ENCODE peak calls at places on chromosome 15, in eight cellular contexts. N, G, R, J, C, V, D and O are unnamed samples.

GRCh38 chr15:26073430-26074333 is 210.6 kb upstream of the ATP10A start:
- DNase-seq in D (no peak), R (no peak), C (no peak), G (no peak), J (no peak), N (no peak), V (no peak), O (no peak)

GRCh38 chr15:67083135-67083766 is 17.8 kb downstream of the SMAD3 start:
- DNase-seq in V (no peak), J (peak; percentile 42), R (no peak), D (no peak), C (no peak), G (no peak), N (no peak), O (no peak)

GRCh38 chr15:88624156-88624970 is 3.2 kb downstream of the AEN start:
- DNase-seq in J (peak; percentile 71), R (no peak), C (no peak), G (no peak), D (no peak), V (no peak), N (peak; percentile 38), O (no peak)

GRCh38 chr15:60392601-60392985 is 5.2 kb downstream of the ANXA2 start:
- DNase-seq in G (peak; percentile 94), C (no peak), D (no peak), V (no peak), N (no peak), R (no peak), J (peak; percentile 83), O (no peak)

GRCh38 chr15:31497838-31498237 is 171.2 kb downstream of the KLF13 start:
- DNase-seq in J (no peak), V (no peak), D (no peak), G (no peak), R (no peak), N (no peak), C (no peak), O (no peak)

GRCh38 chr15:34721802-34722795 is 32.7 kb downstream of the GJD2 start:
- DNase-seq in R (peak; percentile 82), D (no peak), N (no peak), G (peak; percentile 82), C (peak; percentile 43), J (peak; percentile 47), V (peak; percentile 73), O (peak; percentile 49)

GRCh38 chr15:75927601-75928000 is 23.9 kb downstream of the FBXO22 start:
- DNase-seq in J (no peak), R (no peak), N (no peak), C (no peak), D (no peak), G (no peak), V (no peak), O (no peak)

GRCh38 chr15:31465083-31465955 is 138.7 kb downstream of the KLF13 start:
- DNase-seq in G (no peak), C (no peak), R (peak; percentile 68), V (no peak), J (no peak), N (no peak), D (no peak), O (no peak)

GRCh38 chr15:87207945-87208580 is 1048.5 kb downstream of the NTRK3 start:
- DNase-seq in G (peak; percentile 92), R (no peak), V (no peak), N (no peak), J (no peak), D (no peak), C (no peak), O (peak; percentile 38)

GRCh38 chr15:100266166-100266565 is 75.6 kb downstream of the ADAMTS17 start:
- DNase-seq in D (no peak), N (no peak), J (no peak), R (no peak), V (no peak), C (no peak), G (no peak), O (no peak)

GRCh38 chr15:101126618-101127502 is 125.0 kb downstream of the CHSY1 start:
- DNase-seq in C (no peak), D (no peak), G (peak; percentile 74), N (no peak), J (peak; percentile 62), R (no peak), V (no peak), O (no peak)

GRCh38 chr15:99961011-99961441 is 227.8 kb upstream of the LYSMD4 start:
- DNase-seq in J (peak; percentile 67), G (peak; percentile 46), C (no peak), D (no peak), V (no peak), N (no peak), R (no peak), O (no peak)

GRCh38 chr15:25838871-25839195 is 24.3 kb downstream of the ATP10A start:
- DNase-seq in R (no peak), G (no peak), V (no peak), J (no peak), C (no peak), D (no peak), N (no peak), O (no peak)

GRCh38 chr15:74815121-74815933 is 2.7 kb downstream of the LMAN1L start:
- DNase-seq in C (no peak), N (no peak), G (peak; percentile 25), V (peak; percentile 69), R (no peak), J (no peak), D (no peak), O (no peak)

GRCh38 chr15:67296188-67296587 is 41.6 kb downstream of the IQCH start:
- DNase-seq in D (no peak), J (no peak), R (no peak), G (no peak), V (no peak), N (no peak), C (no peak), O (no peak)

GRCh38 chr15:40338041-40338657 is 2.6 kb downstream of the CCDC9B start:
- DNase-seq in D (peak; percentile 46), C (peak; percentile 61), J (peak; percentile 79), R (peak; percentile 91), V (peak; percentile 79), N (peak; percentile 63), G (peak; percentile 52), O (no peak)

GRCh38 chr15:68566377-68566954 is 12.3 kb upstream of the CORO2B start:
- DNase-seq in V (no peak), C (no peak), R (peak; percentile 66), D (no peak), N (no peak), G (no peak), J (no peak), O (no peak)

GRCh38 chr15:42494998-42495360 is 455 bp upstream of the SNAP23 start:
- DNase-seq in C (no peak), V (no peak), J (peak; percentile 84), N (peak; percentile 37), R (peak; percentile 88), G (peak; percentile 82), D (no peak), O (no peak)

GRCh38 chr15:59174846-59175831 is 31.5 kb upstream of the LDHAL6B start:
- DNase-seq in N (no peak), G (peak; percentile 62), J (peak; percentile 85), D (no peak), R (no peak), C (no peak), V (peak; percentile 35), O (no peak)

GRCh38 chr15:99485992-99486370 is 79.8 kb upstream of the MEF2A start:
- DNase-seq in R (no peak), D (no peak), G (no peak), C (no peak), V (no peak), N (no peak), J (no peak), O (no peak)

GRCh38 chr15:42845581-42845980 is 75.0 kb downstream of the TTBK2 start:
- DNase-seq in G (no peak), V (no peak), J (no peak), R (no peak), C (no peak), D (no peak), N (no peak), O (no peak)

GRCh38 chr15:92625297-92625980 is 30.1 kb downstream of the FAM174B start:
- DNase-seq in N (no peak), G (peak; percentile 91), V (no peak), C (no peak), D (no peak), J (peak; percentile 67), R (no peak), O (peak; percentile 47)

GRCh38 chr15:82177291-82178010 is 85.1 kb downstream of the EFL1 start:
- DNase-seq in J (peak; percentile 31), R (no peak), C (no peak), V (no peak), D (no peak), N (no peak), G (peak; percentile 80), O (peak; percentile 80)

GRCh38 chr15:89171136-89172072 is 50.0 kb downstream of the RLBP1 start:
- DNase-seq in G (peak; percentile 47), D (no peak), R (no peak), C (no peak), N (peak; percentile 8), V (no peak), J (peak; percentile 59), O (no peak)

GRCh38 chr15:41465822-41466421 is 27.8 kb upstream of the ITPKA start:
- DNase-seq in G (peak; percentile 48), V (no peak), J (peak; percentile 79), R (no peak), C (no peak), N (no peak), D (no peak), O (no peak)

GRCh38 chr15:74319596-74320357 is 47.7 kb downstream of the CYP11A1 start:
- DNase-seq in C (no peak), N (no peak), R (no peak), G (no peak), D (no peak), V (peak; percentile 48), J (peak; percentile 26), O (no peak)

GRCh38 chr15:29226431-29227216 is 43.0 kb downstream of the NSMCE3 start:
- DNase-seq in N (no peak), R (no peak), D (no peak), V (no peak), G (peak; percentile 48), C (no peak), J (no peak), O (no peak)

GRCh38 chr15:67093146-67093874 is 27.9 kb downstream of the SMAD3 start:
- DNase-seq in R (no peak), N (no peak), G (no peak), J (no peak), C (no peak), D (no peak), V (peak; percentile 36), O (no peak)

GRCh38 chr15:57427367-57427821 is 51.1 kb downstream of the CGNL1 start:
- DNase-seq in V (no peak), G (peak; percentile 44), N (no peak), J (peak; percentile 74), D (no peak), C (no peak), R (no peak), O (peak; percentile 36)

GRCh38 chr15:66425837-66426236 is 39.1 kb downstream of the MAP2K1 start:
- DNase-seq in G (no peak), D (no peak), N (no peak), V (no peak), C (no peak), R (no peak), J (no peak), O (no peak)

GRCh38 chr15:64522226-64522823 is 61.9 kb downstream of the ZNF609 start:
- DNase-seq in C (no peak), G (no peak), J (no peak), V (no peak), R (no peak), D (no peak), N (no peak), O (no peak)

GRCh38 chr15:45376967-45377629 is 1.2 kb downstream of the GATM start:
- DNase-seq in R (no peak), G (no peak), C (no peak), N (no peak), D (no peak), J (no peak), V (no peak), O (no peak)

GRCh38 chr15:63043391-63044076 is 987 bp downstream of the TPM1 start:
- DNase-seq in V (peak; percentile 34), C (no peak), G (no peak), J (no peak), N (no peak), D (no peak), R (peak; percentile 79), O (no peak)

GRCh38 chr15:69590932-69591524 is 138.4 kb downstream of the RPLP1 start:
- DNase-seq in G (no peak), J (no peak), R (no peak), N (no peak), D (no peak), V (no peak), C (no peak), O (no peak)